ENCODE peak calls at places on chromosomes 13 and 19, in nine cellular contexts. E is T-helper 2 cell; P is amniotic stem cell; V is skeletal muscle cell; I is small intestine; H is activated T-helper 9 cell treated with anti-CD3 and anti-CD28 coated beads, Interleukin-2, amount 50 U/mL, for 16 hours; G is fibroblast of mammary gland; M is right atrium auricular region; Z is stimulated activated CD4-positive, alpha-beta T cell treated with anti-CD3 and anti-CD28 coated beads, Interleukin-1b, Interleukin-23, amount 100 ng/mL, for 1 hour. Q is an unnamed sample.

GRCh38 chr19:16327911-16328823 is 3.5 kb downstream of the KLF2 start:
- DNase-seq in E (no peak), P (no peak), V (peak), I (peak), H (no peak), G (peak), M (peak), Z (no peak), Q (peak)

GRCh38 chr13:50353651-50354415 is 338.6 kb downstream of the KCNRG start:
- DNase-seq in E (no peak), P (peak), V (peak), I (no peak), H (no peak), G (peak), M (no peak), Z (no peak), Q (peak)

GRCh38 chr13:21871919-21872318 is 201.0 kb downstream of the FGF9 start:
- DNase-seq in E (no peak), P (no peak), V (no peak), I (no peak), H (no peak), G (no peak), M (no peak), Z (no peak), Q (no peak)

GRCh38 chr19:47587295-47587694 is 14.3 kb upstream of the ZNF541 start:
- DNase-seq in E (no peak), P (no peak), V (no peak), I (no peak), H (no peak), G (peak), M (no peak), Z (no peak), Q (no peak)

GRCh38 chr13:86882835-86883234 is 788.3 kb upstream of the SLITRK5 start:
- DNase-seq in E (no peak), P (no peak), V (no peak), I (no peak), H (no peak), G (no peak), M (no peak), Z (no peak), Q (no peak)

GRCh38 chr19:58372311-58373133 is 8.3 kb downstream of the ZNF837 start:
- DNase-seq in E (no peak), P (no peak), V (no peak), I (no peak), H (no peak), G (no peak), M (no peak), Z (no peak), Q (no peak)

GRCh38 chr19:33668968-33669367 is 47.2 kb downstream of the CHST8 start:
- DNase-seq in E (no peak), P (no peak), V (no peak), I (no peak), H (no peak), G (no peak), M (peak), Z (no peak), Q (no peak)

GRCh38 chr13:80547341-80547740 is 206.4 kb upstream of the SPRY2 start:
- DNase-seq in E (no peak), P (no peak), V (no peak), I (no peak), H (no peak), G (no peak), M (no peak), Z (no peak), Q (no peak)

GRCh38 chr19:18021121-18021755 is 13.3 kb downstream of the ARRDC2 start:
- DNase-seq in E (peak), P (no peak), V (peak), I (peak), H (peak), G (peak), M (peak), Z (peak), Q (peak)

GRCh38 chr19:18967358-18968146 is 26.5 kb upstream of the HOMER3 start:
- DNase-seq in E (no peak), P (no peak), V (no peak), I (no peak), H (no peak), G (peak), M (peak), Z (no peak), Q (no peak)

GRCh38 chr19:17673937-17674799 is 14.0 kb downstream of the UNC13A start:
- DNase-seq in E (no peak), P (no peak), V (no peak), I (no peak), H (no peak), G (no peak), M (no peak), Z (no peak), Q (no peak)

GRCh38 chr13:95547531-95548167 is 4.9 kb upstream of the CLDN10 start:
- DNase-seq in E (no peak), P (no peak), V (no peak), I (no peak), H (no peak), G (no peak), M (no peak), Z (no peak), Q (no peak)

GRCh38 chr19:5927439-5927821 is 13.4 kb downstream of the CAPS start:
- DNase-seq in E (no peak), P (no peak), V (no peak), I (no peak), H (no peak), G (no peak), M (no peak), Z (no peak), Q (no peak)

GRCh38 chr19:42131149-42132029 is 857 bp downstream of the POU2F2 start:
- DNase-seq in E (no peak), P (no peak), V (no peak), I (no peak), H (no peak), G (no peak), M (no peak), Z (no peak), Q (no peak)

GRCh38 chr13:22915442-22916082 is 265.2 kb upstream of the SGCG start:
- DNase-seq in E (no peak), P (no peak), V (no peak), I (peak), H (no peak), G (peak), M (no peak), Z (no peak), Q (no peak)

GRCh38 chr19:33375760-33376159 is 2.3 kb downstream of the CEBPG start:
- DNase-seq in E (no peak), P (no peak), V (no peak), I (peak), H (no peak), G (peak), M (no peak), Z (no peak), Q (peak)

GRCh38 chr13:105627270-105627669 is 908.2 kb downstream of the EFNB2 start:
- DNase-seq in E (no peak), P (no peak), V (no peak), I (no peak), H (no peak), G (no peak), M (no peak), Z (no peak), Q (no peak)

GRCh38 chr19:2355168-2356035 is 4.7 kb upstream of the TMPRSS9 start:
- DNase-seq in E (no peak), P (no peak), V (no peak), I (no peak), H (no peak), G (peak), M (no peak), Z (no peak), Q (no peak)

GRCh38 chr13:30045916-30046704 is 195.7 kb upstream of the UBL3 start:
- DNase-seq in E (no peak), P (peak), V (peak), I (peak), H (no peak), G (peak), M (no peak), Z (no peak), Q (peak)

GRCh38 chr19:2081873-2082810 is 14.0 kb downstream of the MOB3A start:
- DNase-seq in E (no peak), P (no peak), V (no peak), I (no peak), H (no peak), G (no peak), M (no peak), Z (no peak), Q (no peak)

GRCh38 chr13:25933520-25933919 is 118.3 kb downstream of the SHISA2 start:
- DNase-seq in E (no peak), P (no peak), V (no peak), I (no peak), H (no peak), G (no peak), M (no peak), Z (no peak), Q (no peak)

GRCh38 chr19:56829586-56829985 is 10.9 kb downstream of the PEG3 start:
- DNase-seq in E (no peak), P (no peak), V (no peak), I (no peak), H (no peak), G (no peak), M (no peak), Z (no peak), Q (no peak)

GRCh38 chr19:6725513-6726231 is 5.2 kb upstream of the C3 start:
- DNase-seq in E (no peak), P (no peak), V (no peak), I (peak), H (no peak), G (no peak), M (no peak), Z (no peak), Q (no peak)

GRCh38 chr19:56147307-56147706 is 6.2 kb downstream of the ZNF444 start:
- DNase-seq in E (no peak), P (no peak), V (no peak), I (no peak), H (no peak), G (no peak), M (no peak), Z (no peak), Q (no peak)

GRCh38 chr19:374183-374885 is 29.7 kb upstream of the MIER2 start:
- DNase-seq in E (no peak), P (no peak), V (no peak), I (no peak), H (no peak), G (no peak), M (no peak), Z (no peak), Q (no peak)

GRCh38 chr13:33125821-33126570 is 109.8 kb downstream of the KL start:
- DNase-seq in E (no peak), P (peak), V (peak), I (peak), H (no peak), G (peak), M (peak), Z (no peak), Q (peak)

Q was measured in HFFc6.